ENCODE peak calls at places on chromosome 6, in eight cellular contexts. M is ascending aorta, R is pancreas, N is upper lobe of right lung, X is IMR-90, D is GM12878, O is aorta, Q is astrocyte. E is an unnamed sample.

GRCh38 chr6:158086054-158086705 is 81.9 kb downstream of the SERAC1 start:
- DNase-seq in Q (peak; percentile 64), R (no peak), N (no peak), M (no peak), X (peak; percentile 64), D (no peak), O (no peak), E (no peak)

GRCh38 chr6:84623956-84624680 is 140.3 kb downstream of the TBX18 start:
- DNase-seq in D (no peak), R (no peak), M (no peak), Q (peak; percentile 94), X (peak; percentile 84), N (no peak), O (no peak), E (no peak)

GRCh38 chr6:93417421-93417996 is 1.9 kb downstream of the EPHA7 start:
- DNase-seq in R (peak; percentile 12), X (no peak), Q (peak; percentile 20), N (no peak), D (no peak), O (no peak), M (no peak), E (peak; percentile 7)

GRCh38 chr6:5259428-5259827 is 1.3 kb downstream of the LYRM4 start:
- DNase-seq in R (no peak), N (no peak), X (no peak), D (no peak), M (no peak), O (no peak), Q (no peak), E (no peak)

GRCh38 chr6:154513601-154514320 is 3.3 kb upstream of the CNKSR3 start:
- DNase-seq in Q (no peak), D (no peak), N (no peak), O (no peak), X (no peak), R (no peak), M (no peak), E (no peak)

GRCh38 chr6:4961322-4962168 is 42.3 kb downstream of the RPP40 start:
- DNase-seq in O (no peak), D (no peak), N (no peak), X (peak; percentile 65), R (no peak), Q (no peak), M (no peak), E (no peak)

GRCh38 chr6:89566930-89567634 is 71.5 kb downstream of the LYRM2 start:
- DNase-seq in Q (peak; percentile 8), R (no peak), X (no peak), D (no peak), M (no peak), O (no peak), N (no peak), E (no peak)

GRCh38 chr6:81613606-81614005 is 138.9 kb downstream of the TENT5A start:
- DNase-seq in Q (peak; percentile 86), N (no peak), M (no peak), O (no peak), D (no peak), X (peak; percentile 88), R (no peak), E (no peak)

GRCh38 chr6:109182590-109182989 is 87.3 kb downstream of the CEP57L1 start:
- DNase-seq in O (no peak), N (no peak), M (no peak), Q (no peak), R (no peak), X (no peak), D (no peak), E (no peak)

GRCh38 chr6:83384751-83385150 is 46.1 kb downstream of the ME1 start:
- DNase-seq in R (no peak), N (no peak), O (no peak), X (no peak), D (no peak), Q (no peak), M (no peak), E (no peak)

GRCh38 chr6:115190534-115190933 is 847.7 kb upstream of the HS3ST5 start:
- DNase-seq in O (no peak), D (no peak), M (no peak), Q (no peak), N (no peak), X (no peak), R (no peak), E (no peak)

GRCh38 chr6:71405416-71405815 is 116.8 kb downstream of the OGFRL1 start:
- DNase-seq in M (no peak), O (no peak), X (no peak), N (no peak), Q (no peak), D (no peak), R (no peak), E (no peak)

GRCh38 chr6:71402101-71402500 is 113.5 kb downstream of the OGFRL1 start:
- DNase-seq in Q (no peak), O (no peak), D (no peak), N (no peak), M (no peak), X (no peak), R (no peak), E (no peak)

GRCh38 chr6:71404967-71405278 is 116.3 kb downstream of the OGFRL1 start:
- DNase-seq in M (no peak), N (no peak), Q (no peak), R (no peak), D (no peak), O (no peak), X (no peak), E (no peak)

GRCh38 chr6:71404145-71404966 is 115.7 kb downstream of the OGFRL1 start:
- DNase-seq in D (no peak), X (peak; percentile 76), Q (peak; percentile 88), O (no peak), N (no peak), R (no peak), M (no peak), E (no peak)

DNA sequence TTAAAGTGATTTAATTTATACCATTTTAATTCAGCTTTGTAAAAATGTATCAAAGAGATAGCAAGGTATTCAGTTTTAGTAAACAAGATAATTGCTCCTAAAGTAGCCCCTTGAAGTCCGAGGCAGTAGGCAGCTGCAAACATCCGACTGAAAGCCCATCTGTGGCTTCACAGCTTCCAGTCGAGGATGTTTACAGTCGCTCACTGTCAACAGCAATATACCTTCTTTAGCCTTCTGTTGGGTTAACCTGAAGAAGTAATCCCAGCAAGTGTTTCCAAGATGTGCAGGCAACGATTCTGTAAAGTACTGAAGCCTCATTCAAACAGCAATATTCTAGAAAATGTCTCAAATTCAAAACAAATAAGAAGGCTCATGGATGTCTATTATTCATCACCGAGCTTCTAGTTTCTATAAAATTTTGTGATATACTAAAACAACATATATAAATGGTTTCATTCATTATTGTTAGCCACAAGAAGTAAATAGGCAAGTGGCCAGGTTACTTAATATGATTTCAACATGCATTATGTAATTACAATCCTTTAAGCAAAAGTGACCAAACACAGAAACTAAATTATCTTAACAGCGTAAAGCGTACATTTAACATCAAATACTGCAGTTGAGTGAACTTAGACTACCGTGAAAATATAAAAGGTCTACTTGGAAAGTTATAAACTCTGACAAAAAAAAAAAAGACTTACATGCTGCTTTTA is 115.0 kb downstream of the OGFRL1 start:
- DNase-seq in M (no peak), N (no peak), D (no peak), O (no peak), X (no peak), Q (no peak), R (no peak), E (no peak)
- H3K4me1 ChIP-seq in M (peaks cover 28% of the 10 kb centered on the region), N (peaks cover 28% of the 10 kb centered on the region), D (no peaks in the 10 kb centered on the region), O (peaks cover 4% of the 10 kb centered on the region), X (peaks cover 10% of the 10 kb centered on the region), Q (peaks cover 46% of the 10 kb centered on the region), R (no peaks in the 10 kb centered on the region), E (no peaks in the 10 kb centered on the region)

GRCh38 chr6:473759-474453 is 82.4 kb downstream of the IRF4 start:
- DNase-seq in R (no peak), N (no peak), Q (no peak), D (no peak), O (no peak), X (no peak), M (no peak), E (no peak)

GRCh38 chr6:475341-475740 is 83.8 kb downstream of the IRF4 start:
- DNase-seq in N (no peak), O (no peak), X (no peak), M (no peak), D (no peak), R (no peak), Q (no peak), E (no peak)

GRCh38 chr6:474454-475185 is 83.1 kb downstream of the IRF4 start:
- DNase-seq in M (no peak), O (no peak), X (no peak), D (peak; percentile 59), R (no peak), Q (no peak), N (no peak), E (peak; percentile 75)

GRCh38 chr6:470901-471448 is 79.4 kb downstream of the IRF4 start:
- DNase-seq in M (no peak), D (peak; percentile 45), R (no peak), O (no peak), Q (no peak), X (no peak), N (no peak), E (no peak)

DNA sequence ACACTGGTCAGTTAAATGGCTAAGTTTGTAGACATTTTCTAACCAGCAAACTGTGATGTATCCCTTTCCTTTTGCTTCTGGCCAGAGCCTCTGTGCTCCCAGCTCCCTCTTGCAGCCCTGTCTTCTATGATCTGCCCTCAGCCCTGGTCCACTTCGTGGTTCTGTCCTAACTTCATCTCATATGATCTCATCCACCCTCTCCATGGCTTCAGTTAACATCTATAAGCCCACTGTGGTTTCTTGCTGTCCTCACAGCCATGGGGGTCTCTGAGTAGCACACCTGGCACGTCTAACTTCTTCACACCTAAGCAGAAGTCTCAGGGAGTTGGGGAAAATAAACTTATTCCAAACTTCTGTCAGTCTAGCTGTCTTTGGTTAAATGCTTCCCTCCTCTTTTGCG is 81.8 kb downstream of the IRF4 start:
- DNase-seq in X (no peak), N (no peak), M (no peak), R (no peak), Q (no peak), D (no peak), O (no peak), E (no peak)
- H3K27me3 ChIP-seq in X (peaks cover 13% of the 10 kb centered on the region), N (no peaks in the 10 kb centered on the region), M (no peaks in the 10 kb centered on the region), R (no peaks in the 10 kb centered on the region), Q (no peaks in the 10 kb centered on the region), D (no peaks in the 10 kb centered on the region), O (no peaks in the 10 kb centered on the region), E (no peaks in the 10 kb centered on the region)

DNA sequence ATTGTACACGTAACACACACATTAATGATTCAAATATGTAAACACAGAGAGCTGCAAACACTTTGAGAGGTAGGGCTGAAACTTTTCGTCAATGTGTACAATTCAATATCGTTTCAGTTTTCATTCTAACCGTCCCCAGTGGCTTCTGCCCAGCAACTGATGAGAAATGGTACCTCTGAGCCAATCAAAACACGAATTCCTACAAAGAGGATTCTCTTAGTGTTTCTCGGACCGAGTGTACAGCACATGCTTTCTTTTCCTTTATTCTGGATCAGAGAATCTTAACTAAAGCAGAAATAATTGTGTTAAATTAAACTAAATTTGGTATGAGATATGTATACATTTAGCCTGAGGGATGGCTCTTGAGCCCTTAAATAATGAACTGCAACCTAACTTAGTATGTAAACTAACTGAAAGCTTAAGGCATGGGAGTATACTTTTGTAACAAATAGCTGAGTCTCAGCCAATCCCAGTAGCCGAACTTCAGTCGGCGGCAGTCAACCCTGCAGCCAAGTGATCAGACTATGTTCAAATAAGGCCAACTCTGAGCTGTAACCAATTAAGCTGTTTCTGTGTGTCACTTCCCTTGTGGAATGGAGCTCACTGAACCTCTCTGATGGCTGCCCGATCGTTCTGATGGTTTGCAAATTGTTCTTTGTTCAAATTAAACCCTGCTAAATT is 16.1 kb downstream of the BTN2A1 start:
- DNase-seq in X (peak; percentile 97), O (peak; percentile 89), R (peak; percentile 77), D (peak; percentile 97), Q (peak; percentile 95), N (peak; percentile 85), M (peak; percentile 68), E (peak; percentile 92)
- H3K4me3 ChIP-seq in X (peak overlapping the region; percentile 53), O (peak overlapping the region; percentile 87), R (peak overlapping the region; percentile 37), D (peak overlapping the region; percentile 77), Q (peak overlapping the region; percentile 66), N (peak overlapping the region; percentile 61), M (peak overlapping the region; percentile 57), E (peak overlapping the region; percentile 60)

GRCh38 chr6:106797186-106797585 is 167.8 kb downstream of the QRSL1 start:
- DNase-seq in R (no peak), M (no peak), X (no peak), Q (no peak), N (no peak), D (no peak), O (no peak), E (no peak)
- H3K4me1 ChIP-seq in R (peaks cover 32% of the 10 kb centered on the region), M (no peaks in the 10 kb centered on the region), X (peaks cover 2% of the 10 kb centered on the region), Q (no peaks in the 10 kb centered on the region), N (no peaks in the 10 kb centered on the region), D (peaks cover 6% of the 10 kb centered on the region), O (no peaks in the 10 kb centered on the region), E (peaks cover 3% of the 10 kb centered on the region)

E was measured in MM.1S.